ENCODE peak calls at places on chromosomes 3 and 15, in four cellular contexts. Z is neural progenitor cell, W is substantia nigra, G is hepatocyte. X is an unnamed sample.

GRCh38 chr15:69999392-70000085 is 98.2 kb downstream of the TLE3 start:
- DNase-seq in Z (no peak), W (no peak), G (no peak), X (no peak)

GRCh38 chr3:49132437-49133225 is at the start of gene LAMB2:
- DNase-seq in Z (peak; percentile 89), W (peak; percentile 57), G (peak; percentile 83), X (no peak)

GRCh38 chr3:49017978-49018706 is at the start of gene DALRD3:
- DNase-seq in Z (peak; percentile 86), W (peak; percentile 33), G (peak; percentile 85), X (no peak)

GRCh38 chr3:4633078-4634004 is 140.2 kb downstream of the ITPR1 start:
- DNase-seq in Z (peak; percentile 62), W (no peak), G (peak; percentile 73), X (peak; percentile 43)

GRCh38 chr3:142057331-142057725 is 92.0 kb downstream of the TFDP2 start:
- DNase-seq in Z (no peak), W (no peak), G (no peak), X (no peak)

GRCh38 chr3:190124067-190124466 is 3.4 kb upstream of the P3H2 start:
- DNase-seq in Z (no peak), W (no peak), G (no peak), X (no peak)

GRCh38 chr15:83053151-83053550 is 13.9 kb downstream of the BTBD1 start:
- DNase-seq in Z (no peak), W (no peak), G (peak; percentile 29), X (no peak)

GRCh38 chr3:153379516-153379915 is 217.5 kb downstream of the RAP2B start:
- DNase-seq in Z (no peak), W (no peak), G (no peak), X (no peak)

GRCh38 chr3:52609316-52609815 is 73.0 kb downstream of the UQCC5 start:
- DNase-seq in Z (no peak), W (no peak), G (no peak), X (no peak)

GRCh38 chr3:184378650-184379374 is 805 bp upstream of the THPO start:
- DNase-seq in Z (no peak), W (no peak), G (no peak), X (no peak)

GRCh38 chr3:150419959-150420358 is 11.9 kb downstream of the TSC22D2 start:
- DNase-seq in Z (no peak), W (no peak), G (no peak), X (no peak)

GRCh38 chr3:47613723-47614122 is 35.1 kb upstream of the CSPG5 start:
- DNase-seq in Z (no peak), W (no peak), G (no peak), X (no peak)

GRCh38 chr3:47612879-47613278 is 34.2 kb upstream of the CSPG5 start:
- DNase-seq in Z (no peak), W (no peak), G (no peak), X (no peak)

GRCh38 chr3:47610572-47610971 is 31.9 kb upstream of the CSPG5 start:
- DNase-seq in Z (no peak), W (no peak), G (no peak), X (no peak)

GRCh38 chr3:47611577-47611976 is 32.9 kb upstream of the CSPG5 start:
- DNase-seq in Z (no peak), W (no peak), G (no peak), X (no peak)

DNA sequence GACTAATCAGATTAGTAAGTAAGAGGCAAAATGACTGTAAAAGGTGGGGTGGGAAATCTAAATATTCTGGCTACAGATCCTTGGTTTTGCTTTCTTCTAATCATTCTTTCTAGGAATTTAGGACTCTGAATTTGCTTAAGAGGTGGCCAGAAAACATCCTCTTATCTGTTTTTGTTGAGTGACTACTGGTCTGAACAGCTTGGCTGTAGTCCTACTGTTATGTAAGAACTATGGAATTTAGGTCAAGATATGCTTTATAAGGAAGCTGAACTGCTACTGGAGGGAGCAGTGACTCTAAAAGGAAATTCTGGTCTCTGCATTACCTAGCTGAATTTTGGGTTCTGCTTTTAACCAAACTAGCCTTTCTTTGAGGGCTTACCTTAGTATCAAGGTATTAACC is 33.5 kb upstream of the CSPG5 start:
- DNase-seq in Z (no peak), W (no peak), G (no peak), X (no peak)
- H3K27ac ChIP-seq in Z (no peak overlapping the region), W (no peak overlapping the region), G (no peak overlapping the region), X (no peak overlapping the region)

GRCh38 chr3:9732753-9733115 is 1.2 kb downstream of the BRPF1 start:
- DNase-seq in Z (no peak), W (no peak), G (no peak), X (peak; percentile 21)
- H3K27ac ChIP-seq in Z (no peak overlapping the region), W (no peak overlapping the region), G (no peak overlapping the region), X (peak overlapping the region; percentile 97)

DNA sequence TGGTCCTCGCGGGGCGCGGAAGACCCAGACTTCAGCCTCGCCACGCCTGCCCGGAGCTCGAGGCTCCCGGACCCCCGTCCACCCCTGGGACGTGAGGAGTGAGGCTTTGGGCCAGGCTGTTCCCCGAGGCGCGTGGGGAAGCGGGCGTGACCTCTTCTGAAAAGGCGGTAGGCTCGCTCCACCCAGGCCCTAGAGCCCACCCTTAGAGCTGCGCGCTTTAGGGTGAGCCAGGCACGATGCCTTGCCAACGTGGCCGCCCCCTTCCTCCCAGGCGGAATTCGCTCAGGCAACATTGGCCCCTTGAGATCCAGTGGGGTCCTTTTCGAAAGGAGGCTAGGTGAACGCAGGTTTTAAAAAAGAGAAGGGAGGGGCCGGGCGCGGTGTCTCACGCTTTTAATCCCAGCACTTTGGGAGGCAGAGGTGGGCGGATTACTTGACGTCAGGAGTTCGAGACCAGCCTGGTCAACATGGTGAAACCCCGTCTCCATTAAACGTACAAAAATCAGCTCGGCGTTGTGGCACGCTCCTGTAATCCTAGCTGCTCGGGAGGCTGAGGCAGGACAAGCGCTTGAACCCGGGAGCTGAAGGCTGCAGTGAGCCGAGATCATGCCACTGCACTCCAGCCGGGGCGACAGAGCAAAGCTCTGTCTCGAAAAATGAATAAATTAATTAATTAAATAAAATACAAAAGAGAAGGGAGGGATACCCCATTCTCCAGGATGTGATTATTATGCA is 896 bp upstream of the RPP25 start:
- DNase-seq in Z (peak; percentile 49), W (no peak), G (no peak), X (no peak)
- H3K27ac ChIP-seq in Z (no peak overlapping the region), W (peak overlapping the region; percentile 49), G (peak overlapping the region; percentile 62), X (peak overlapping the region; percentile 93)

DNA sequence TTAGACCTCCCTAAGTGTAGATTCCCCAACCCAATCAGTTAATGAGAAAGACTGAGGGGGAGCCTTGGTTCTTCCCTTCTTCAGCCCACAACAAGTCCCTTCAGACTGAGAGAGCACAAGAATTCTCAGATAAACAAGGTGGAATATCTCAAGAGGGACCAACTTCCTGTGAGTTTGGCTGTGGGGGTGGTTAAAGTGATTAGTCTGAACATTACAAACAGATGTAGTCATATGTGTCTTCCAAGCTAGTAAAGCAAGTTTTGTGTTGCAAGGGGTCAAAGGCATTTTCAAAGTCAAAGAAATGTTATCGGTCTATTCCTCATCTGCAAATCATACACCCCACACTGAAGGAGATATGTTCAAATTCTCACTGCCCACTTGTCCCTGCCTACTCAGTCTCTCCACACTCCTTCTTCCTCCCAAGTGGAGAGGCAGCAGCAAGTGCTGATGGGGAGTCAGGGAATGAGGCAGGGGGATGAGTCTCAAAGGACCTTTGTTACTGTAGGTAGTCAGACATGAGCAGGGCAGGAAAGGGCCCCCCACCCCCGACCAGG is 242.6 kb downstream of the FAM43A start:
- DNase-seq in Z (no peak), W (no peak), G (peak; percentile 30), X (peak; percentile 26)
- H3K27ac ChIP-seq in Z (no peak overlapping the region), W (no peak overlapping the region), G (peak overlapping the region; percentile 69), X (no peak overlapping the region)

DNA sequence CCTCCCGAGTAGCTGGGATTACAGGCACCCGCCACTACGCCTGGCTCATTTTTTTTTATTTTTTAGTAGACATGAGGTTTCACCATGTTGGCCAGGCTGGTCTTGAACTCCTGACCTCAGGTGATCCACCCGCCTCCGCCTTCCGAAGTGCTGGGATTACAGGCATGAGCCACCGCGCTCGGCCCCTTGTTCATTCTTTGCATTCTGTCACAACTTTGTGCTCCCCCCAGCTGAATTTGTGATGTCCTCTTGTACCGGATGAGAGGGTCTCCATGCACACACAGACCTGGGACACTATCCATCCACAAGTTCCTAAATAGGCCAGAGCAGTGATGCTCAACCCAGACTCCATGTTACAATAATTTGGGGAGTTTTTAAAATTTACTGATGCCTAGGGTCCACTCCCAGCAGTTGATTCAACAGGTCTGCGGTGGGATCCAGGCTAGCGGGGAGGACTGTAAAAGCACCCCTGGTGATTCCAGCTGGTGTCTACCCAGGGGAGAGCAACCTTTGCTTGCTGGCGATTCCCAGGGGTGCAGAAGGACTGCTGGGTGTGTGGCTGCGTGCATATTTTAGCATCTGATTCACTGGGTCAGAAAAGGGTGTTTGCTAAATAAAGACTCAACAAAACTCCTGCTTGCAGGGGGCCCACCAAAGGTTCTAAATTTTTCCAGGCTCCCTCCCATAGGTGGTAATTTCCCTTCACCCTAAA is 995 bp downstream of the RASSF1 start:
- DNase-seq in Z (no peak), W (no peak), G (no peak), X (no peak)
- H3K27ac ChIP-seq in Z (no peak overlapping the region), W (no peak overlapping the region), G (no peak overlapping the region), X (peak overlapping the region; percentile 98)

DNA sequence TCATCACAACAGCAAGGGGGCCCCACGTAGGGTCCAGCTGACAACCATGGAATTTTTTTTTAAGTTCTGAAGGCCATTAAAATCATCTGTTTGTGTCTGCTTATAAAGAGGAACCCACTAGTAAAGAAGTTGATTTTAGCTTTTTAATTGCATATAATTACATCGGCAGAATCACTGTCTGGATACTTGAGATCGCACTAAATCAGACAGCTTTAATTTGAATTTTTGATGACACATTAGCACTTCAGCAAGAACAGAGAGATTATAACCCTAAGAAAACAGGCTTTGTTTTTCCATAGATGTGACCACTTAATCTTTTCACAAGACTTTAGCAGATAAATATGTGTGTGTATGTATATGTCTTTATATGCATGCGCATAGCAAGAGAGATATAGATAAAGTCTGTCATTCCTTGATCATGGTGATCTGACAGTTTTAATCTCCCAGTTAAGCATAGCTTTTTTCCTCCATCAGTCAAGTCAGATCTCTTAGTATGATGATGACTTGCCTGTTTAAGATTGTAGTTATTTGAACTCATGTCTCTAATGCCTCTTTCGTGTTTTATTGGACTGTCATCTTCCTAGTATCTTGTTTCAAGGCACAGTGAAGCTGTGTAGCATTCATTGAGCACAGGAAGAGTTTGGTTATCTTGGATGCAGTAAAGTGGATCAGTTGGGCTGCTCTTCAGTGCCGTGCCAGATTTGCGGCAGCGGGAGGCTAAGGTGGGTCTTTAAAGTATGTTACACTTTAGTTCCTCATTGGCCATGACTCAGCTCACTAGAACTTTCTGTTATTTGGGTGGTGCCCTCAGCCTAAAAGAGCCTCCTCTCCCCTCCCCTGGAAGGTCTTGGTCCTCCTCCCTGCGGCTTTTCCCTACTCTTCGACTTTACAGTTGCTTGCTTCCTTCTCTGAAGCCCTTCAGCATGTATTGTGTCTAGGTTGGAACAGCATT is 45.9 kb upstream of the SKOR1 start:
- DNase-seq in Z (no peak), W (no peak), G (no peak), X (no peak)
- H3K27ac ChIP-seq in Z (peak overlapping the region; percentile 51), W (no peak overlapping the region), G (no peak overlapping the region), X (no peak overlapping the region)

X was measured in RWPE1.